ENCODE peak calls at places on chromosomes 3 and 15, in nine cellular contexts. S, J, W, R, G, A, O, Y and V are unnamed samples. For H3K27me3, the result is how much of the 10 kb centered on the place peaks cover.

GRCh38 chr3:147940846-147941245 is 531.7 kb downstream of the ZIC1 start:
- DNase-seq in S (no peak), J (no peak), W (no peak), R (no peak), G (no peak), A (no peak), O (no peak), Y (no peak), V (no peak)

GRCh38 chr3:151770941-151771340 is 37.2 kb downstream of the AADACL2 start:
- DNase-seq in S (no peak), J (peak), W (peak), R (no peak), G (peak), A (no peak), O (no peak), Y (peak), V (peak)

GRCh38 chr3:63067999-63068645 is 192.9 kb upstream of the CADPS start:
- DNase-seq in S (no peak), J (no peak), W (no peak), R (peak), G (peak), A (no peak), O (no peak), Y (peak), V (no peak)

GRCh38 chr3:127970966-127971592 is 56.0 kb downstream of the KBTBD12 start:
- DNase-seq in S (no peak), J (peak), W (no peak), R (peak), G (peak), A (peak), O (no peak), Y (peak), V (no peak)

GRCh38 chr3:66692751-66693140 is 191.9 kb upstream of the LRIG1 start:
- DNase-seq in S (no peak), J (no peak), W (no peak), R (no peak), G (peak), A (no peak), O (no peak), Y (no peak), V (no peak)

GRCh38 chr3:27468283-27468886 is 15.8 kb downstream of the SLC4A7 start:
- DNase-seq in S (no peak), J (no peak), W (no peak), R (no peak), G (no peak), A (no peak), O (no peak), Y (no peak), V (no peak)

GRCh38 chr3:4976109-4976508 is 3.1 kb upstream of the BHLHE40 start:
- DNase-seq in S (no peak), J (peak), W (peak), R (peak), G (peak), A (no peak), O (no peak), Y (peak), V (peak)

GRCh38 chr3:45106874-45107273 is 39.3 kb downstream of the CDCP1 start:
- DNase-seq in S (no peak), J (no peak), W (no peak), R (no peak), G (no peak), A (no peak), O (no peak), Y (no peak), V (no peak)

GRCh38 chr15:100241572-100242479 is 99.9 kb downstream of the ADAMTS17 start:
- DNase-seq in S (no peak), J (peak), W (no peak), R (no peak), G (peak), A (no peak), O (no peak), Y (no peak), V (no peak)

GRCh38 chr3:100548053-100548452 is 55.6 kb downstream of the TMEM45A start:
- DNase-seq in S (no peak), J (no peak), W (no peak), R (no peak), G (no peak), A (no peak), O (no peak), Y (no peak), V (no peak)

GRCh38 chr15:85149460-85150129 is 167.9 kb downstream of the PDE8A start:
- DNase-seq in S (no peak), J (no peak), W (no peak), R (no peak), G (no peak), A (no peak), O (no peak), Y (no peak), V (no peak)

GRCh38 chr3:57031622-57032541 is 28.6 kb upstream of the SPATA12 start:
- DNase-seq in S (no peak), J (no peak), W (no peak), R (no peak), G (no peak), A (no peak), O (no peak), Y (no peak), V (no peak)

GRCh38 chr3:164498917-164499316 is 579.4 kb downstream of the SI start:
- DNase-seq in S (no peak), J (no peak), W (no peak), R (no peak), G (no peak), A (no peak), O (no peak), Y (no peak), V (no peak)

GRCh38 chr3:185818267-185818875 is 6.5 kb downstream of the IGF2BP2 start:
- DNase-seq in S (no peak), J (no peak), W (no peak), R (peak), G (no peak), A (no peak), O (no peak), Y (no peak), V (no peak)

DNA sequence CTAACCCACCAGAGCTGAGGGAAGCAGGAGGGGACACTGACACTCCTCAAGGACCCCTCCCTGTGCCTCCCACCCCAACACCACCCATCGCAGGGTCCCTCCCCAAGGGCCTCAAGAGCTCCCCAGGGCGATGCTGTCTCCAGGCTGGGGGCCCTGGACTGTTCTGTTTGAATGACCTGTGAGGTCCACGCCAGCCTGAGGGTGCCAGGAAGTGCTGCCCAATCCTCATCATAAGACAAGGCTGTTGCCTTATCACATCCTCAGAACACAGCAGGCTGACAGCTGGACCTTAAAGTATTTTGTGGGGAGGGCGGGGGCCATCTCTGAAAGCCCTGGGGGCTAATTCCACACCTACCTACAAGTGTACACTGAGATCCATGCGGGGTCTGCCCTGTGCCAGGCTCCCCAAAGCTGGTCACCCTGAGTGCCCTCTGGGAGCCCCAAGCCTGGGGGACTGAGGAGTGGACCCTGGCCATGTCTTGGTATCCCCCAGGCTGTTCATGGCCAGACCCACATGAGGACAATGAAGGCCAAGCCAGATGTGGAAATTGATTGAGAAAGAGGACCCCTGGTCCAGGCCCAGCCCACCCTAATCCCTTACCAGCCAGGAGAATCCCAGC is 23.8 kb upstream of the GOLGA6C start:
- DNase-seq in S (no peak), J (peak), W (no peak), R (no peak), G (no peak), A (no peak), O (peak), Y (peak), V (no peak)
- H3K27me3 ChIP-seq in S (under half), J (half or more), W (under half), R (half or more), G (under half), A (half or more), O (under half), Y (under half), V (under half)

GRCh38 chr3:157888040-157888439 is 218.2 kb downstream of the SHOX2 start:
- DNase-seq in S (no peak), J (no peak), W (no peak), R (no peak), G (no peak), A (no peak), O (no peak), Y (no peak), V (no peak)
- TF ChIP-seq CTCF in S (no peak), J (no peak), W (no peak), R (no peak), G (peak), A (no peak), O (no peak), Y (no peak), V (no peak)

DNA sequence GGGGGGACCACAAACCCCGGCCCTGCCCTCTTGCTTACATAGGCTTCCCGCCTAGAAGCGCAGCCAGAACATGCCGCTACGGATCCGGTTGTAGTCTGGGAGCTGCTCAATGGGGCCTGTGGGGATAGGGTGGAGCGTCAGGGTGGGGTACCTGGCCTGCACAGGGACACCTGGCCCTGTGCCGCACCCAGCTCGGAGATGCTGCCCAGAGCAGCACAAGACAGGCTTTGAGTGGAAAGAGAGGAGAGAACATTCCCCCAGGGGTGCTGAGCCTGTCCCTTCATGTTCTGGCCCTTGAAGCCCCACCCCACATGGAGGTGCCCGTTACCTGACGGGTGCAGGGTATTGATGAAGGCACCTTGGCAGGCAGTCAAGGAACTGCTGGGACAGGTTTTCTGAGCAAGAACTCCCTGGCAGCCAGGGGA is 4.0 kb upstream of the COL7A1 start:
- DNase-seq in S (no peak), J (no peak), W (no peak), R (no peak), G (no peak), A (no peak), O (no peak), Y (no peak), V (no peak)
- H3K4me3 ChIP-seq in S (no peak), J (no peak), W (peak), R (no peak), G (peak), A (peak), O (no peak), Y (no peak), V (no peak)

GRCh38 chr3:46884427-46884826 is 6.9 kb downstream of the PTH1R start:
- DNase-seq in S (no peak), J (no peak), W (no peak), R (no peak), G (no peak), A (no peak), O (no peak), Y (no peak), V (no peak)

GRCh38 chr3:46882377-46883015 is 5.0 kb downstream of the PTH1R start:
- DNase-seq in S (no peak), J (peak), W (no peak), R (no peak), G (peak), A (no peak), O (peak), Y (no peak), V (no peak)

GRCh38 chr3:46880884-46881818 is 3.6 kb downstream of the PTH1R start:
- DNase-seq in S (no peak), J (no peak), W (no peak), R (no peak), G (no peak), A (no peak), O (no peak), Y (no peak), V (no peak)

GRCh38 chr3:46883252-46884185 is 6.0 kb downstream of the PTH1R start:
- DNase-seq in S (no peak), J (no peak), W (no peak), R (no peak), G (peak), A (no peak), O (no peak), Y (no peak), V (no peak)

GRCh38 chr3:46881819-46882376 is 4.4 kb downstream of the PTH1R start:
- DNase-seq in S (no peak), J (no peak), W (no peak), R (no peak), G (peak), A (no peak), O (peak), Y (no peak), V (no peak)
- H3K27me3 ChIP-seq in S (under half), J (under half), W (under half), R (half or more), G (half or more), A (half or more), O (under half), Y (under half), V (under half)

GRCh38 chr3:72245183-72245811 is 460.3 kb upstream of the PROK2 start:
- DNase-seq in S (no peak), J (peak), W (peak), R (no peak), G (peak), A (no peak), O (peak), Y (no peak), V (no peak)
- TF ChIP-seq CTCF in S (no peak), J (no peak), W (no peak), R (no peak), G (no peak), A (no peak), O (no peak), Y (no peak), V (no peak)

GRCh38 chr15:71302861-71303410 is 187.7 kb downstream of the THSD4 start:
- DNase-seq in S (no peak), J (no peak), W (no peak), R (peak), G (peak), A (no peak), O (no peak), Y (no peak), V (no peak)
- H3K4me3 ChIP-seq in S (no peak), J (no peak), W (no peak), R (peak), G (no peak), A (no peak), O (no peak), Y (no peak), V (no peak)

GRCh38 chr15:75230016-75230343 is 28.2 kb upstream of the GOLGA6C start:
- DNase-seq in S (no peak), J (no peak), W (no peak), R (no peak), G (no peak), A (no peak), O (no peak), Y (no peak), V (peak)
- H3K27me3 ChIP-seq in S (under half), J (half or more), W (under half), R (half or more), G (under half), A (under half), O (under half), Y (under half), V (under half)